ENCODE peak calls at places on chromosome 11, in nine cellular contexts. A is iris pigment epithelial cell, W is T-helper 9 cell, N is mucosa of descending colon, K is fibroblast of the aortic adventitia, J is AG09309, Y is anterior cingulate cortex, Q is prostate gland, D is body of pancreas. O is an unnamed sample.

GRCh38 chr11:76978818-76979217 is 55.4 kb upstream of the B3GNT6 start:
- DNase-seq in W (no peak), D (no peak), Y (peak), J (no peak), N (no peak), Q (no peak), A (no peak), K (no peak), O (no peak)

GRCh38 chr11:70490208-70490607 is 91.9 kb downstream of the CTTN start:
- DNase-seq in W (no peak), Q (no peak), D (no peak), N (no peak), A (no peak), Y (no peak), K (no peak), J (no peak), O (no peak)

GRCh38 chr11:90223248-90223585 is 368 bp upstream of the CHORDC1 start:
- DNase-seq in N (no peak), W (no peak), A (no peak), J (no peak), K (no peak), Y (no peak), D (no peak), Q (no peak), O (no peak)

GRCh38 chr11:123076484-123076883 is 14.5 kb upstream of the HSPA8 start:
- DNase-seq in W (no peak), Y (no peak), K (no peak), A (no peak), J (no peak), N (no peak), D (no peak), Q (no peak), O (no peak)

GRCh38 chr11:129976371-129976770 is 26.3 kb downstream of the PRDM10 start:
- DNase-seq in D (no peak), J (no peak), Q (no peak), W (no peak), A (no peak), N (no peak), Y (no peak), K (no peak), O (no peak)

GRCh38 chr11:126853732-126854131 is 146.8 kb downstream of the KIRREL3 start:
- DNase-seq in A (no peak), K (no peak), D (no peak), W (no peak), Q (no peak), J (no peak), N (no peak), Y (no peak), O (no peak)

GRCh38 chr11:124837491-124837856 is 27.8 kb upstream of the ROBO3 start:
- DNase-seq in Q (no peak), W (no peak), N (no peak), D (no peak), Y (peak), A (peak), J (peak), K (peak), O (peak)

GRCh38 chr11:92745186-92745585 is 224.3 kb upstream of the MTNR1B start:
- DNase-seq in J (no peak), Q (no peak), A (no peak), N (no peak), D (no peak), Y (no peak), W (no peak), K (no peak), O (no peak)

GRCh38 chr11:45922425-45923082 is at the start of gene LARGE2:
- DNase-seq in A (no peak), K (no peak), W (no peak), J (no peak), Y (no peak), N (peak), D (peak), Q (peak), O (no peak)

GRCh38 chr11:94400839-94401772 is at the start of gene GPR83:
- DNase-seq in Q (no peak), J (no peak), D (no peak), W (no peak), K (peak), A (peak), N (no peak), Y (no peak), O (peak)

GRCh38 chr11:65576232-65576866 is 496 bp downstream of the EHBP1L1 start:
- DNase-seq in D (no peak), Y (no peak), W (no peak), J (no peak), Q (no peak), A (no peak), N (peak), K (no peak), O (no peak)

GRCh38 chr11:120973501-120973900 is 50.4 kb upstream of the TBCEL start:
- DNase-seq in Y (no peak), W (no peak), K (no peak), Q (no peak), J (no peak), A (no peak), D (no peak), N (no peak), O (no peak)

GRCh38 chr11:69744435-69744834 is 30.7 kb downstream of the FGF4 start:
- DNase-seq in Y (no peak), J (peak), N (no peak), A (peak), Q (no peak), K (peak), D (no peak), W (no peak), O (no peak)

GRCh38 chr11:59187587-59187986 is 15.7 kb downstream of the DTX4 start:
- DNase-seq in Y (no peak), A (no peak), W (no peak), Q (no peak), D (peak), N (peak), K (no peak), J (no peak), O (no peak)

GRCh38 chr11:67406969-67407699 is 3.3 kb downstream of the TBC1D10C start:
- DNase-seq in Y (peak), K (no peak), Q (no peak), A (no peak), N (no peak), J (no peak), W (no peak), D (no peak), O (peak)

GRCh38 chr11:2711161-2711560 is 11.4 kb upstream of the KCNQ1OT1 start:
- DNase-seq in Q (no peak), Y (no peak), D (no peak), K (no peak), N (peak), A (no peak), W (no peak), J (no peak), O (no peak)

GRCh38 chr11:68844801-68845200 is 3.1 kb upstream of the CPT1A start:
- DNase-seq in W (no peak), Y (no peak), Q (no peak), J (no peak), D (no peak), A (no peak), N (no peak), K (no peak), O (no peak)

GRCh38 chr11:450809-451451 is 851 bp downstream of the PTDSS2 start:
- DNase-seq in N (peak), J (no peak), K (peak), D (peak), W (peak), Q (peak), Y (peak), A (peak), O (peak)

GRCh38 chr11:6319001-6319878 is 1.1 kb downstream of the CAVIN3 start:
- DNase-seq in N (peak), K (peak), A (peak), D (peak), Q (no peak), J (no peak), W (no peak), Y (no peak), O (no peak)

GRCh38 chr11:94934362-94934761 is 39.0 kb downstream of the CWC15 start:
- DNase-seq in J (no peak), K (peak), Y (no peak), D (no peak), W (no peak), N (no peak), A (peak), Q (no peak), O (no peak)

O was measured in NCI-H1092 treated with DMSO at 0.1 percent for 48 hours.